ENCODE peak calls at places on chromosome 17, in six cellular contexts. B is A549, A is GM12878, U is K562, W is endothelial cell of umbilical vein, T is HepG2. Z is an unnamed sample.

GRCh38 chr17:65027305-65027704 is 29.2 kb downstream of the GNA13 start:
- DNase-seq in U (peak), W (peak), B (peak), T (peak), A (peak), Z (peak)

GRCh38 chr17:48835971-48836370 is 5.1 kb downstream of the CALCOCO2 start:
- DNase-seq in B (no peak), U (no peak), T (no peak), W (no peak), A (no peak), Z (no peak)

GRCh38 chr17:66386789-66387351 is 84.5 kb downstream of the PRKCA start:
- DNase-seq in U (no peak), T (peak), A (no peak), B (no peak), W (no peak), Z (no peak)

GRCh38 chr17:38685485-38685884 is 10.7 kb upstream of the EPOP start:
- DNase-seq in U (no peak), A (no peak), B (no peak), W (no peak), T (no peak), Z (no peak)

GRCh38 chr17:16040710-16041251 is 41.2 kb downstream of the TTC19 start:
- DNase-seq in B (no peak), T (peak), U (no peak), A (no peak), W (peak), Z (no peak)

GRCh38 chr17:28549274-28550132 is 2.9 kb downstream of the UNC119 start:
- DNase-seq in T (no peak), A (no peak), U (no peak), W (no peak), B (no peak), Z (peak)

GRCh38 chr17:62140836-62141235 is 75.8 kb upstream of the MED13 start:
- DNase-seq in B (no peak), W (no peak), T (no peak), U (no peak), A (no peak), Z (no peak)

GRCh38 chr17:73933164-73933766 is 270.2 kb upstream of the RPL38 start:
- DNase-seq in U (no peak), A (no peak), T (no peak), B (no peak), W (no peak), Z (no peak)

GRCh38 chr17:57970706-57971105 is 15.5 kb upstream of the CUEDC1 start:
- DNase-seq in U (no peak), T (no peak), A (no peak), B (no peak), W (peak), Z (no peak)

GRCh38 chr17:28576758-28577465 is at the start of gene ALDOC:
- DNase-seq in U (peak), T (peak), B (peak), W (peak), A (peak), Z (peak)

GRCh38 chr17:40986920-40987319 is 2.8 kb upstream of the KRT40 start:
- DNase-seq in A (no peak), W (no peak), U (no peak), B (no peak), T (no peak), Z (no peak)

GRCh38 chr17:1169471-1169908 is 10.3 kb downstream of the ABR start:
- DNase-seq in T (no peak), A (no peak), B (no peak), U (no peak), W (no peak), Z (no peak)

GRCh38 chr17:73342549-73343167 is 30.9 kb upstream of the CDC42EP4 start:
- DNase-seq in B (peak), W (no peak), A (no peak), U (no peak), T (no peak), Z (peak)

GRCh38 chr17:41813039-41813680 is 356 bp downstream of the FKBP10 start:
- DNase-seq in B (peak), A (no peak), T (no peak), U (no peak), W (no peak), Z (no peak)

GRCh38 chr17:60909405-60909804 is 231.8 kb downstream of the BCAS3 start:
- DNase-seq in T (no peak), W (no peak), B (no peak), U (no peak), A (no peak), Z (no peak)

GRCh38 chr17:72984145-72984924 is 108.2 kb downstream of the SLC39A11 start:
- DNase-seq in T (no peak), A (no peak), W (peak), U (no peak), B (no peak), Z (no peak)

GRCh38 chr17:40087903-40088718 is 12.3 kb downstream of the NR1D1 start:
- DNase-seq in A (no peak), B (no peak), U (no peak), T (no peak), W (no peak), Z (no peak)

GRCh38 chr17:48576479-48577309 is 1.5 kb downstream of the HOXB4 start:
- DNase-seq in W (peak), A (no peak), U (peak), T (no peak), B (no peak), Z (no peak)

GRCh38 chr17:13510062-13510461 is 91.7 kb downstream of the HS3ST3A1 start:
- DNase-seq in B (no peak), A (no peak), U (peak), T (no peak), W (no peak), Z (no peak)

GRCh38 chr17:77512062-77512946 is 371.5 kb downstream of the SEC14L1 start:
- DNase-seq in T (peak), A (no peak), W (no peak), B (no peak), U (no peak), Z (no peak)

GRCh38 chr17:65389956-65390355 is 171.5 kb downstream of the AXIN2 start:
- DNase-seq in A (no peak), B (no peak), T (no peak), W (no peak), U (no peak), Z (no peak)

GRCh38 chr17:42026821-42027539 is 7.1 kb downstream of the NKIRAS2 start:
- DNase-seq in B (no peak), W (no peak), U (no peak), A (no peak), T (no peak), Z (no peak)

GRCh38 chr17:56884483-56885144 is 29.2 kb downstream of the TRIM25 start:
- DNase-seq in U (no peak), B (no peak), T (no peak), A (no peak), W (no peak), Z (no peak)

GRCh38 chr17:21376835-21377690 is 906 bp downstream of the KCNJ12 start:
- DNase-seq in A (no peak), W (peak), T (no peak), U (peak), B (peak), Z (peak)

GRCh38 chr17:17073006-17073626 is 30.9 kb downstream of the MPRIP start:
- DNase-seq in T (no peak), U (no peak), W (no peak), B (no peak), A (no peak), Z (no peak)

GRCh38 chr17:17072546-17072945 is 30.3 kb downstream of the MPRIP start:
- DNase-seq in W (no peak), A (no peak), U (no peak), T (no peak), B (no peak), Z (no peak)

GRCh38 chr17:17071531-17072360 is 29.5 kb downstream of the MPRIP start:
- DNase-seq in T (no peak), U (no peak), A (no peak), W (no peak), B (no peak), Z (peak)

GRCh38 chr17:17069849-17070248 is 27.6 kb downstream of the MPRIP start:
- DNase-seq in U (no peak), T (no peak), W (no peak), B (no peak), A (no peak), Z (no peak)

GRCh38 chr17:17070931-17071330 is 28.7 kb downstream of the MPRIP start:
- DNase-seq in U (no peak), W (no peak), B (no peak), T (no peak), A (no peak), Z (no peak)
- TF ChIP-seq MYC in U (no peak), W (no peak), B (no peak), T (no peak), A (no peak), Z (no peak)

GRCh38 chr17:2423271-2423670 is 22.4 kb upstream of the MNT start:
- DNase-seq in B (no peak), T (no peak), A (no peak), W (no peak), U (no peak), Z (no peak)
- TF ChIP-seq MYC in B (no peak), T (no peak), A (no peak), W (no peak), U (no peak), Z (no peak)

DNA sequence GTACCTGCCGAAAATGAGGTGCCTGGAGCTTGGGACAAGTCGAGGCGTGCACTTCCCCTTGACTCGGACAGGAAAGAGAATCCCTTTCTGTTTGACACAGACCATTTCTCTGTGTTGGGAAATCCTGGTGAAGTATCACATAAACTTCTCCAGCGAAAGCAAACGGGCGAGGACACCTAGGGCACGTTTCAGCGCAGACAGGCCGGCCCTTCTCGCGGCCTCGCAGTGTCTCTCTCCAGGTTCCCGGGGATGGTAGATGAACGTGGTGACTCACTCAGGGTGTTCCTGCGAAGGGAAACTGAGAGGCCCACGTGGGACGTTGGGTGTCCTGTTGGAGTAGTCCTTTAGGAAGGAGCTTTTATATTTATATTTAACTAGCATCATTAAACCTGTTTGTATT is 36.3 kb upstream of the ZNF750 start:
- DNase-seq in U (peak), B (no peak), W (peak), A (no peak), T (peak), Z (peak)
- TF ChIP-seq MYC in U (no peak), B (no peak), W (no peak), A (no peak), T (no peak), Z (no peak)

DNA sequence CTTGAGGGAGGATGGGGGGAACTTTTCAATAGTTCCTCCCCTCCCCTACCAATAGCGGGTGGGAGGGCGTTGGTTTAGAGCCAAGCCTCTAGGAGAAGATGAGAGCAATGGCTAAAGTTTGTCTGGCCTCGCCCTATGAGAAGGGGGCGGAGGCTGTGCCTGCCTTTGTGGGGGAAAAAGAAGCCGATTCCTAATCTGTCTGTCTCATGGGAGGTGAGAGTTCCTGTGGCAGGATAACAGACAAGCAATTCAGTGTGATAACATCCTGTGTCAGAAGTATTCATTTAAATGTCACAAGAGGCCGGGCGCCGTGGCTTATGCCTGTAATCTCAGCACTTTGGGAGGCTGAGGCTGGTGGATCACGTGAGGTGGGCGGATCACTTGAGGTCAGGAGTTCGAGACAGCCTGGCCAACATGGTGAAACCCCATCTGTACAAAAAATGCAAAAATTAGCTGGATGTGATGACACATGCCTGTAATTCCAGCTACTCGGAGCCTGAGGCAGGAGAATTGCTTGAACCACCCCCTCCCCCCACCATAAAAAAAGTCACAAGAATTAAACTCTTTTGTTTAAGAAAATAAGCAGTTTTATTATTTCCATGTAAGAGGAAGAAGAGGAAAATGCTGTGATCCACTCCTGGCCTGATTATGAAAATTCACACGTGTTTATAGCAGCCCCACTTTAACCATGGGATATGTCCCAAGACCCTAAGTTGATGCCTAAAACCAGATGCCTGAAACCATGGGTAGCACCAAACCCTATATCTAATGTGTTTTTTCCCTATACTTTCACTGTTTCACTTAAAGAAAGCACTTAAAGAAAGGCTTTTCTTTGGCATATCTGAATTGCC is 1.7 kb downstream of the SLFN5 start:
- DNase-seq in T (peak), A (no peak), W (peak), U (peak), B (peak), Z (peak)
- TF ChIP-seq MYC in T (no peak), A (no peak), W (no peak), U (no peak), B (no peak), Z (no peak)

GRCh38 chr17:9577402-9577709 is 914 bp downstream of the CFAP52 start:
- DNase-seq in A (no peak), U (no peak), B (no peak), W (no peak), T (no peak), Z (no peak)
- TF ChIP-seq MYC in A (no peak), U (no peak), B (no peak), W (no peak), T (no peak), Z (no peak)

DNA sequence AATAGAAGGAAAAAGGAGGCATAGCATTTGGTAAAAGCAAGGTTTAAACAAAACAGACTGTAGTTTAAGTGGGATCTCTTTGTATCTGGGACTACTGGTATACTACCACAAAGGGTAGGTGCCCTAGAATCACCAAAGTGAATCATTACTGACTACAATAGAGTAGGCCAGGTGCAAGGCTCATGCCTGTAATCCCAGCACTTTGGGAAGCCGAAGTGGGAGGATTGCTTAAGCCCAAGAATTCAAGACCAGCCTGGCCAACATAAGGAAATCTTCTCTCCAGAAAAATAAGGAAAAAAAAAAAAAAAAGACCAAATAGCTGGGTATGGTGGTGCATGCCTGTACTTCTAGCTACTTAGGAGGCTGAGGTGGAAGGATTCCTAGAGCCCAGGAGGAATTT is 60.8 kb upstream of the CORO6 start:
- DNase-seq in B (no peak), A (no peak), T (no peak), W (no peak), U (no peak), Z (no peak)
- TF ChIP-seq MYC in B (no peak), A (no peak), T (no peak), W (no peak), U (no peak), Z (no peak)

GRCh38 chr17:17570798-17571716 is 20.5 kb downstream of the PEMT start:
- DNase-seq in A (no peak), T (peak), B (no peak), W (no peak), U (no peak), Z (no peak)

GRCh38 chr17:17569691-17570090 is 21.8 kb downstream of the PEMT start:
- DNase-seq in A (no peak), W (no peak), B (no peak), U (no peak), T (no peak), Z (no peak)

GRCh38 chr17:17572010-17572785 is 19.3 kb downstream of the PEMT start:
- DNase-seq in U (no peak), T (peak), B (no peak), A (no peak), W (no peak), Z (peak)

GRCh38 chr17:17568772-17569195 is 22.7 kb downstream of the PEMT start:
- DNase-seq in U (peak), T (peak), W (peak), A (no peak), B (peak), Z (peak)

GRCh38 chr17:17570207-17570797 is 21.2 kb downstream of the PEMT start:
- DNase-seq in T (peak), W (peak), A (no peak), U (peak), B (peak), Z (peak)
- TF ChIP-seq MYC in T (peak), W (no peak), A (no peak), U (no peak), B (no peak), Z (no peak)

Z was measured in NB4.